ENCODE peak calls at places on chromosomes 2 and 18, in nine cellular contexts. One of them, this sample, is unnamed.

GRCh38 chr2:45814951-45815621 is 163.6 kb downstream of the PRKCE start:
- DNase-seq in neural crest cell: no peak
- DNase-seq in NCI-H2029 treated with DMSO at 0.1 percent for 48 hours: no peak
- DNase-seq in activated naive CD8-positive, alpha-beta T cell treated with anti-CD3 and anti-CD28 coated beads, Interleukin-2, amount 50 U/mL, for 16 hours: no peak
- DNase-seq in colonic mucosa: no peak
- DNase-seq in activated CD4-positive, alpha-beta T cell treated with anti-CD3 and anti-CD28 coated beads, Interleukin-2, amount 50 U/mL, for 1 hour: no peak
- DNase-seq in ecto neural progenitor cell: no peak
- DNase-seq in epithelial cell of esophagus: no peak
- DNase-seq in effector memory CD8-positive, alpha-beta T cell: no peak
- DNase-seq in this sample: peak; percentile 22

GRCh38 chr2:96143848-96144480 is 1.3 kb downstream of the DUSP2 start:
- DNase-seq in epithelial cell of esophagus: peak; percentile 28
- DNase-seq in NCI-H2029 treated with DMSO at 0.1 percent for 48 hours: no peak
- DNase-seq in ecto neural progenitor cell: no peak
- DNase-seq in effector memory CD8-positive, alpha-beta T cell: no peak
- DNase-seq in neural crest cell: no peak
- DNase-seq in colonic mucosa: no peak
- DNase-seq in activated naive CD8-positive, alpha-beta T cell treated with anti-CD3 and anti-CD28 coated beads, Interleukin-2, amount 50 U/mL, for 16 hours: no peak
- DNase-seq in activated CD4-positive, alpha-beta T cell treated with anti-CD3 and anti-CD28 coated beads, Interleukin-2, amount 50 U/mL, for 1 hour: peak; percentile 49
- DNase-seq in this sample: peak; percentile 48

GRCh38 chr18:48829443-48830149 is 121.2 kb downstream of the SMAD7 start:
- DNase-seq in activated naive CD8-positive, alpha-beta T cell treated with anti-CD3 and anti-CD28 coated beads, Interleukin-2, amount 50 U/mL, for 16 hours: no peak
- DNase-seq in effector memory CD8-positive, alpha-beta T cell: no peak
- DNase-seq in epithelial cell of esophagus: no peak
- DNase-seq in activated CD4-positive, alpha-beta T cell treated with anti-CD3 and anti-CD28 coated beads, Interleukin-2, amount 50 U/mL, for 1 hour: no peak
- DNase-seq in colonic mucosa: no peak
- DNase-seq in NCI-H2029 treated with DMSO at 0.1 percent for 48 hours: no peak
- DNase-seq in ecto neural progenitor cell: peak; percentile 69
- DNase-seq in neural crest cell: no peak
- DNase-seq in this sample: no peak

GRCh38 chr2:234251326-234252271 is 201.1 kb downstream of the SPP2 start:
- DNase-seq in activated CD4-positive, alpha-beta T cell treated with anti-CD3 and anti-CD28 coated beads, Interleukin-2, amount 50 U/mL, for 1 hour: no peak
- DNase-seq in ecto neural progenitor cell: no peak
- DNase-seq in effector memory CD8-positive, alpha-beta T cell: no peak
- DNase-seq in activated naive CD8-positive, alpha-beta T cell treated with anti-CD3 and anti-CD28 coated beads, Interleukin-2, amount 50 U/mL, for 16 hours: no peak
- DNase-seq in epithelial cell of esophagus: peak; percentile 61
- DNase-seq in neural crest cell: no peak
- DNase-seq in colonic mucosa: peak; percentile 33
- DNase-seq in NCI-H2029 treated with DMSO at 0.1 percent for 48 hours: no peak
- DNase-seq in this sample: peak; percentile 97

GRCh38 chr2:156339110-156339847 is 6.8 kb upstream of the NR4A2 start:
- DNase-seq in colonic mucosa: peak; percentile 59
- DNase-seq in activated CD4-positive, alpha-beta T cell treated with anti-CD3 and anti-CD28 coated beads, Interleukin-2, amount 50 U/mL, for 1 hour: no peak
- DNase-seq in neural crest cell: no peak
- DNase-seq in activated naive CD8-positive, alpha-beta T cell treated with anti-CD3 and anti-CD28 coated beads, Interleukin-2, amount 50 U/mL, for 16 hours: no peak
- DNase-seq in ecto neural progenitor cell: no peak
- DNase-seq in epithelial cell of esophagus: peak; percentile 18
- DNase-seq in NCI-H2029 treated with DMSO at 0.1 percent for 48 hours: peak; percentile 64
- DNase-seq in effector memory CD8-positive, alpha-beta T cell: no peak
- DNase-seq in this sample: no peak

GRCh38 chr2:72993585-72994280 is 76.4 kb downstream of the EMX1 start:
- DNase-seq in NCI-H2029 treated with DMSO at 0.1 percent for 48 hours: no peak
- DNase-seq in effector memory CD8-positive, alpha-beta T cell: no peak
- DNase-seq in activated CD4-positive, alpha-beta T cell treated with anti-CD3 and anti-CD28 coated beads, Interleukin-2, amount 50 U/mL, for 1 hour: no peak
- DNase-seq in colonic mucosa: peak; percentile 14
- DNase-seq in neural crest cell: no peak
- DNase-seq in ecto neural progenitor cell: no peak
- DNase-seq in epithelial cell of esophagus: no peak
- DNase-seq in activated naive CD8-positive, alpha-beta T cell treated with anti-CD3 and anti-CD28 coated beads, Interleukin-2, amount 50 U/mL, for 16 hours: no peak
- DNase-seq in this sample: no peak

GRCh38 chr2:230849633-230850357 is 14.9 kb upstream of the ITM2C start:
- DNase-seq in ecto neural progenitor cell: peak; percentile 87
- DNase-seq in neural crest cell: peak; percentile 60
- DNase-seq in colonic mucosa: peak; percentile 63
- DNase-seq in effector memory CD8-positive, alpha-beta T cell: peak; percentile 72
- DNase-seq in NCI-H2029 treated with DMSO at 0.1 percent for 48 hours: no peak
- DNase-seq in activated naive CD8-positive, alpha-beta T cell treated with anti-CD3 and anti-CD28 coated beads, Interleukin-2, amount 50 U/mL, for 16 hours: peak; percentile 31
- DNase-seq in epithelial cell of esophagus: peak; percentile 45
- DNase-seq in activated CD4-positive, alpha-beta T cell treated with anti-CD3 and anti-CD28 coated beads, Interleukin-2, amount 50 U/mL, for 1 hour: peak; percentile 69
- DNase-seq in this sample: peak; percentile 26

GRCh38 chr2:213846856-213847255 is 562.6 kb downstream of the SPAG16 start:
- DNase-seq in activated CD4-positive, alpha-beta T cell treated with anti-CD3 and anti-CD28 coated beads, Interleukin-2, amount 50 U/mL, for 1 hour: no peak
- DNase-seq in activated naive CD8-positive, alpha-beta T cell treated with anti-CD3 and anti-CD28 coated beads, Interleukin-2, amount 50 U/mL, for 16 hours: no peak
- DNase-seq in neural crest cell: no peak
- DNase-seq in effector memory CD8-positive, alpha-beta T cell: no peak
- DNase-seq in NCI-H2029 treated with DMSO at 0.1 percent for 48 hours: peak; percentile 54
- DNase-seq in epithelial cell of esophagus: peak; percentile 50
- DNase-seq in ecto neural progenitor cell: no peak
- DNase-seq in colonic mucosa: no peak
- DNase-seq in this sample: peak; percentile 46

GRCh38 chr2:43467889-43468288 is 127.9 kb downstream of the THADA start:
- DNase-seq in NCI-H2029 treated with DMSO at 0.1 percent for 48 hours: no peak
- DNase-seq in ecto neural progenitor cell: no peak
- DNase-seq in activated CD4-positive, alpha-beta T cell treated with anti-CD3 and anti-CD28 coated beads, Interleukin-2, amount 50 U/mL, for 1 hour: no peak
- DNase-seq in neural crest cell: no peak
- DNase-seq in epithelial cell of esophagus: peak; percentile 71
- DNase-seq in colonic mucosa: no peak
- DNase-seq in effector memory CD8-positive, alpha-beta T cell: no peak
- DNase-seq in activated naive CD8-positive, alpha-beta T cell treated with anti-CD3 and anti-CD28 coated beads, Interleukin-2, amount 50 U/mL, for 16 hours: no peak
- DNase-seq in this sample: peak; percentile 60

GRCh38 chr2:36393738-36394256 is 38.2 kb downstream of the CRIM1 start:
- DNase-seq in epithelial cell of esophagus: no peak
- DNase-seq in effector memory CD8-positive, alpha-beta T cell: no peak
- DNase-seq in colonic mucosa: no peak
- DNase-seq in NCI-H2029 treated with DMSO at 0.1 percent for 48 hours: no peak
- DNase-seq in activated naive CD8-positive, alpha-beta T cell treated with anti-CD3 and anti-CD28 coated beads, Interleukin-2, amount 50 U/mL, for 16 hours: no peak
- DNase-seq in activated CD4-positive, alpha-beta T cell treated with anti-CD3 and anti-CD28 coated beads, Interleukin-2, amount 50 U/mL, for 1 hour: no peak
- DNase-seq in ecto neural progenitor cell: no peak
- DNase-seq in neural crest cell: no peak
- DNase-seq in this sample: no peak

GRCh38 chr2:1675633-1676032 is 68.7 kb downstream of the PXDN start:
- DNase-seq in activated naive CD8-positive, alpha-beta T cell treated with anti-CD3 and anti-CD28 coated beads, Interleukin-2, amount 50 U/mL, for 16 hours: no peak
- DNase-seq in effector memory CD8-positive, alpha-beta T cell: no peak
- DNase-seq in colonic mucosa: no peak
- DNase-seq in neural crest cell: no peak
- DNase-seq in NCI-H2029 treated with DMSO at 0.1 percent for 48 hours: no peak
- DNase-seq in ecto neural progenitor cell: peak; percentile 38
- DNase-seq in epithelial cell of esophagus: peak; percentile 94
- DNase-seq in activated CD4-positive, alpha-beta T cell treated with anti-CD3 and anti-CD28 coated beads, Interleukin-2, amount 50 U/mL, for 1 hour: no peak
- DNase-seq in this sample: peak; percentile 98

GRCh38 chr2:230828272-230828961 is 36.3 kb upstream of the ITM2C start:
- DNase-seq in colonic mucosa: peak; percentile 56
- DNase-seq in neural crest cell: no peak
- DNase-seq in effector memory CD8-positive, alpha-beta T cell: no peak
- DNase-seq in epithelial cell of esophagus: no peak
- DNase-seq in activated CD4-positive, alpha-beta T cell treated with anti-CD3 and anti-CD28 coated beads, Interleukin-2, amount 50 U/mL, for 1 hour: no peak
- DNase-seq in ecto neural progenitor cell: no peak
- DNase-seq in NCI-H2029 treated with DMSO at 0.1 percent for 48 hours: no peak
- DNase-seq in activated naive CD8-positive, alpha-beta T cell treated with anti-CD3 and anti-CD28 coated beads, Interleukin-2, amount 50 U/mL, for 16 hours: no peak
- DNase-seq in this sample: no peak

GRCh38 chr2:215537621-215538020 is 101.8 kb upstream of the FN1 start:
- DNase-seq in neural crest cell: no peak
- DNase-seq in ecto neural progenitor cell: no peak
- DNase-seq in NCI-H2029 treated with DMSO at 0.1 percent for 48 hours: no peak
- DNase-seq in activated CD4-positive, alpha-beta T cell treated with anti-CD3 and anti-CD28 coated beads, Interleukin-2, amount 50 U/mL, for 1 hour: no peak
- DNase-seq in colonic mucosa: no peak
- DNase-seq in activated naive CD8-positive, alpha-beta T cell treated with anti-CD3 and anti-CD28 coated beads, Interleukin-2, amount 50 U/mL, for 16 hours: no peak
- DNase-seq in epithelial cell of esophagus: no peak
- DNase-seq in effector memory CD8-positive, alpha-beta T cell: no peak
- DNase-seq in this sample: peak; percentile 74

GRCh38 chr2:30694286-30695055 is 112.8 kb downstream of the CAPN13 start:
- DNase-seq in colonic mucosa: no peak
- DNase-seq in activated CD4-positive, alpha-beta T cell treated with anti-CD3 and anti-CD28 coated beads, Interleukin-2, amount 50 U/mL, for 1 hour: no peak
- DNase-seq in NCI-H2029 treated with DMSO at 0.1 percent for 48 hours: peak; percentile 38
- DNase-seq in epithelial cell of esophagus: no peak
- DNase-seq in neural crest cell: no peak
- DNase-seq in activated naive CD8-positive, alpha-beta T cell treated with anti-CD3 and anti-CD28 coated beads, Interleukin-2, amount 50 U/mL, for 16 hours: no peak
- DNase-seq in ecto neural progenitor cell: no peak
- DNase-seq in effector memory CD8-positive, alpha-beta T cell: no peak
- DNase-seq in this sample: no peak

GRCh38 chr2:96739051-96739632 is 722 bp downstream of the LMAN2L start:
- DNase-seq in neural crest cell: no peak
- DNase-seq in activated CD4-positive, alpha-beta T cell treated with anti-CD3 and anti-CD28 coated beads, Interleukin-2, amount 50 U/mL, for 1 hour: no peak
- DNase-seq in effector memory CD8-positive, alpha-beta T cell: no peak
- DNase-seq in colonic mucosa: no peak
- DNase-seq in epithelial cell of esophagus: no peak
- DNase-seq in ecto neural progenitor cell: no peak
- DNase-seq in NCI-H2029 treated with DMSO at 0.1 percent for 48 hours: no peak
- DNase-seq in activated naive CD8-positive, alpha-beta T cell treated with anti-CD3 and anti-CD28 coated beads, Interleukin-2, amount 50 U/mL, for 16 hours: no peak
- DNase-seq in this sample: no peak

GRCh38 chr2:102302458-102302857 is 8.9 kb upstream of the IL1RL1 start:
- DNase-seq in NCI-H2029 treated with DMSO at 0.1 percent for 48 hours: no peak
- DNase-seq in activated naive CD8-positive, alpha-beta T cell treated with anti-CD3 and anti-CD28 coated beads, Interleukin-2, amount 50 U/mL, for 16 hours: no peak
- DNase-seq in effector memory CD8-positive, alpha-beta T cell: no peak
- DNase-seq in ecto neural progenitor cell: no peak
- DNase-seq in epithelial cell of esophagus: no peak
- DNase-seq in neural crest cell: no peak
- DNase-seq in activated CD4-positive, alpha-beta T cell treated with anti-CD3 and anti-CD28 coated beads, Interleukin-2, amount 50 U/mL, for 1 hour: no peak
- DNase-seq in colonic mucosa: no peak
- DNase-seq in this sample: no peak

GRCh38 chr2:231394201-231395141 is 1.0 kb upstream of the B3GNT7 start:
- DNase-seq in activated naive CD8-positive, alpha-beta T cell treated with anti-CD3 and anti-CD28 coated beads, Interleukin-2, amount 50 U/mL, for 16 hours: no peak
- DNase-seq in epithelial cell of esophagus: peak; percentile 19
- DNase-seq in effector memory CD8-positive, alpha-beta T cell: no peak
- DNase-seq in activated CD4-positive, alpha-beta T cell treated with anti-CD3 and anti-CD28 coated beads, Interleukin-2, amount 50 U/mL, for 1 hour: no peak
- DNase-seq in NCI-H2029 treated with DMSO at 0.1 percent for 48 hours: no peak
- DNase-seq in neural crest cell: no peak
- DNase-seq in ecto neural progenitor cell: peak; percentile 50
- DNase-seq in colonic mucosa: peak; percentile 67
- DNase-seq in this sample: peak; percentile 28

GRCh38 chr2:205505344-205505743 is 177.0 kb upstream of the NRP2 start:
- DNase-seq in activated naive CD8-positive, alpha-beta T cell treated with anti-CD3 and anti-CD28 coated beads, Interleukin-2, amount 50 U/mL, for 16 hours: no peak
- DNase-seq in NCI-H2029 treated with DMSO at 0.1 percent for 48 hours: no peak
- DNase-seq in ecto neural progenitor cell: no peak
- DNase-seq in effector memory CD8-positive, alpha-beta T cell: no peak
- DNase-seq in colonic mucosa: no peak
- DNase-seq in epithelial cell of esophagus: no peak
- DNase-seq in activated CD4-positive, alpha-beta T cell treated with anti-CD3 and anti-CD28 coated beads, Interleukin-2, amount 50 U/mL, for 1 hour: no peak
- DNase-seq in neural crest cell: no peak
- DNase-seq in this sample: no peak

GRCh38 chr2:25543939-25544338 is 129.4 kb downstream of the DTNB start:
- DNase-seq in epithelial cell of esophagus: peak; percentile 10
- DNase-seq in colonic mucosa: no peak
- DNase-seq in ecto neural progenitor cell: no peak
- DNase-seq in activated CD4-positive, alpha-beta T cell treated with anti-CD3 and anti-CD28 coated beads, Interleukin-2, amount 50 U/mL, for 1 hour: no peak
- DNase-seq in neural crest cell: no peak
- DNase-seq in activated naive CD8-positive, alpha-beta T cell treated with anti-CD3 and anti-CD28 coated beads, Interleukin-2, amount 50 U/mL, for 16 hours: no peak
- DNase-seq in NCI-H2029 treated with DMSO at 0.1 percent for 48 hours: no peak
- DNase-seq in effector memory CD8-positive, alpha-beta T cell: no peak
- DNase-seq in this sample: no peak

GRCh38 chr2:95329891-95330822 is 33.0 kb downstream of the KCNIP3 start:
- DNase-seq in activated naive CD8-positive, alpha-beta T cell treated with anti-CD3 and anti-CD28 coated beads, Interleukin-2, amount 50 U/mL, for 16 hours: no peak
- DNase-seq in colonic mucosa: no peak
- DNase-seq in NCI-H2029 treated with DMSO at 0.1 percent for 48 hours: no peak
- DNase-seq in ecto neural progenitor cell: no peak
- DNase-seq in effector memory CD8-positive, alpha-beta T cell: no peak
- DNase-seq in epithelial cell of esophagus: no peak
- DNase-seq in activated CD4-positive, alpha-beta T cell treated with anti-CD3 and anti-CD28 coated beads, Interleukin-2, amount 50 U/mL, for 1 hour: no peak
- DNase-seq in neural crest cell: no peak
- DNase-seq in this sample: no peak

GRCh38 chr2:17520761-17521160 is 2.5 kb upstream of the RAD51AP2 start:
- DNase-seq in ecto neural progenitor cell: no peak
- DNase-seq in activated naive CD8-positive, alpha-beta T cell treated with anti-CD3 and anti-CD28 coated beads, Interleukin-2, amount 50 U/mL, for 16 hours: no peak
- DNase-seq in activated CD4-positive, alpha-beta T cell treated with anti-CD3 and anti-CD28 coated beads, Interleukin-2, amount 50 U/mL, for 1 hour: no peak
- DNase-seq in neural crest cell: no peak
- DNase-seq in epithelial cell of esophagus: no peak
- DNase-seq in colonic mucosa: no peak
- DNase-seq in NCI-H2029 treated with DMSO at 0.1 percent for 48 hours: no peak
- DNase-seq in effector memory CD8-positive, alpha-beta T cell: no peak
- DNase-seq in this sample: peak; percentile 12

GRCh38 chr2:11437602-11438001 is 28.4 kb downstream of the E2F6 start:
- DNase-seq in effector memory CD8-positive, alpha-beta T cell: no peak
- DNase-seq in epithelial cell of esophagus: no peak
- DNase-seq in neural crest cell: no peak
- DNase-seq in colonic mucosa: no peak
- DNase-seq in activated naive CD8-positive, alpha-beta T cell treated with anti-CD3 and anti-CD28 coated beads, Interleukin-2, amount 50 U/mL, for 16 hours: no peak
- DNase-seq in ecto neural progenitor cell: no peak
- DNase-seq in NCI-H2029 treated with DMSO at 0.1 percent for 48 hours: no peak
- DNase-seq in activated CD4-positive, alpha-beta T cell treated with anti-CD3 and anti-CD28 coated beads, Interleukin-2, amount 50 U/mL, for 1 hour: no peak
- DNase-seq in this sample: no peak

GRCh38 chr2:26607698-26608097 is 33.5 kb downstream of the CIB4 start:
- DNase-seq in effector memory CD8-positive, alpha-beta T cell: no peak
- DNase-seq in ecto neural progenitor cell: peak; percentile 42
- DNase-seq in activated CD4-positive, alpha-beta T cell treated with anti-CD3 and anti-CD28 coated beads, Interleukin-2, amount 50 U/mL, for 1 hour: no peak
- DNase-seq in NCI-H2029 treated with DMSO at 0.1 percent for 48 hours: no peak
- DNase-seq in colonic mucosa: no peak
- DNase-seq in neural crest cell: no peak
- DNase-seq in epithelial cell of esophagus: no peak
- DNase-seq in activated naive CD8-positive, alpha-beta T cell treated with anti-CD3 and anti-CD28 coated beads, Interleukin-2, amount 50 U/mL, for 16 hours: no peak
- DNase-seq in this sample: no peak

GRCh38 chr2:239330836-239331235 is 70.0 kb downstream of the HDAC4 start:
- DNase-seq in colonic mucosa: no peak
- DNase-seq in activated naive CD8-positive, alpha-beta T cell treated with anti-CD3 and anti-CD28 coated beads, Interleukin-2, amount 50 U/mL, for 16 hours: no peak
- DNase-seq in NCI-H2029 treated with DMSO at 0.1 percent for 48 hours: no peak
- DNase-seq in effector memory CD8-positive, alpha-beta T cell: no peak
- DNase-seq in activated CD4-positive, alpha-beta T cell treated with anti-CD3 and anti-CD28 coated beads, Interleukin-2, amount 50 U/mL, for 1 hour: no peak
- DNase-seq in epithelial cell of esophagus: no peak
- DNase-seq in neural crest cell: no peak
- DNase-seq in ecto neural progenitor cell: peak; percentile 34
- DNase-seq in this sample: no peak

GRCh38 chr18:6901283-6901926 is 171.9 kb downstream of the ARHGAP28 start:
- DNase-seq in activated CD4-positive, alpha-beta T cell treated with anti-CD3 and anti-CD28 coated beads, Interleukin-2, amount 50 U/mL, for 1 hour: no peak
- DNase-seq in ecto neural progenitor cell: no peak
- DNase-seq in activated naive CD8-positive, alpha-beta T cell treated with anti-CD3 and anti-CD28 coated beads, Interleukin-2, amount 50 U/mL, for 16 hours: no peak
- DNase-seq in effector memory CD8-positive, alpha-beta T cell: no peak
- DNase-seq in NCI-H2029 treated with DMSO at 0.1 percent for 48 hours: no peak
- DNase-seq in colonic mucosa: no peak
- DNase-seq in epithelial cell of esophagus: no peak
- DNase-seq in neural crest cell: no peak
- DNase-seq in this sample: no peak

GRCh38 chr2:168241208-168241607 is 6.2 kb downstream of the STK39 start:
- DNase-seq in ecto neural progenitor cell: no peak
- DNase-seq in activated CD4-positive, alpha-beta T cell treated with anti-CD3 and anti-CD28 coated beads, Interleukin-2, amount 50 U/mL, for 1 hour: no peak
- DNase-seq in neural crest cell: no peak
- DNase-seq in NCI-H2029 treated with DMSO at 0.1 percent for 48 hours: peak; percentile 74
- DNase-seq in activated naive CD8-positive, alpha-beta T cell treated with anti-CD3 and anti-CD28 coated beads, Interleukin-2, amount 50 U/mL, for 16 hours: no peak
- DNase-seq in epithelial cell of esophagus: peak; percentile 60
- DNase-seq in colonic mucosa: no peak
- DNase-seq in effector memory CD8-positive, alpha-beta T cell: no peak
- DNase-seq in this sample: no peak

GRCh38 chr2:221822416-221822815 is 250.3 kb upstream of the EPHA4 start:
- DNase-seq in activated CD4-positive, alpha-beta T cell treated with anti-CD3 and anti-CD28 coated beads, Interleukin-2, amount 50 U/mL, for 1 hour: no peak
- DNase-seq in epithelial cell of esophagus: no peak
- DNase-seq in activated naive CD8-positive, alpha-beta T cell treated with anti-CD3 and anti-CD28 coated beads, Interleukin-2, amount 50 U/mL, for 16 hours: no peak
- DNase-seq in effector memory CD8-positive, alpha-beta T cell: no peak
- DNase-seq in colonic mucosa: no peak
- DNase-seq in ecto neural progenitor cell: no peak
- DNase-seq in neural crest cell: no peak
- DNase-seq in NCI-H2029 treated with DMSO at 0.1 percent for 48 hours: no peak
- DNase-seq in this sample: no peak

GRCh38 chr18:21599585-21600525 is 649 bp downstream of the ESCO1 start:
- DNase-seq in NCI-H2029 treated with DMSO at 0.1 percent for 48 hours: no peak
- DNase-seq in activated naive CD8-positive, alpha-beta T cell treated with anti-CD3 and anti-CD28 coated beads, Interleukin-2, amount 50 U/mL, for 16 hours: no peak
- DNase-seq in colonic mucosa: peak; percentile 62
- DNase-seq in effector memory CD8-positive, alpha-beta T cell: peak; percentile 57
- DNase-seq in neural crest cell: no peak
- DNase-seq in epithelial cell of esophagus: peak; percentile 70
- DNase-seq in ecto neural progenitor cell: peak; percentile 85
- DNase-seq in activated CD4-positive, alpha-beta T cell treated with anti-CD3 and anti-CD28 coated beads, Interleukin-2, amount 50 U/mL, for 1 hour: no peak
- DNase-seq in this sample: peak; percentile 45

This sample was measured in PC-3.